ENCODE peak calls at places on chromosomes 4 and X, in six cellular contexts. One of them, this sample, is unnamed.

GRCh38 chr4:152103181-152103901 is 342.5 kb upstream of the GATB start:
- DNase-seq in neural crest cell: no peak
- DNase-seq in CD4-positive, alpha-beta T cell: no peak
- DNase-seq in NB4: no peak
- DNase-seq in mammary epithelial cell: no peak
- DNase-seq in MCF 10A: no peak
- DNase-seq in this sample: no peak

GRCh38 chr4:106366026-106366425 is 2.6 kb downstream of the GIMD1 start:
- DNase-seq in neural crest cell: no peak
- DNase-seq in CD4-positive, alpha-beta T cell: no peak
- DNase-seq in NB4: no peak
- DNase-seq in mammary epithelial cell: no peak
- DNase-seq in MCF 10A: no peak
- DNase-seq in this sample: no peak

GRCh38 chrX:15146515-15146914 is 123.4 kb downstream of the ASB9 start:
- DNase-seq in neural crest cell: peak
- DNase-seq in CD4-positive, alpha-beta T cell: no peak
- DNase-seq in NB4: peak
- DNase-seq in mammary epithelial cell: no peak
- DNase-seq in MCF 10A: peak
- DNase-seq in this sample: peak

GRCh38 chr4:121140712-121141111 is 23.4 kb downstream of the TNIP3 start:
- DNase-seq in neural crest cell: no peak
- DNase-seq in CD4-positive, alpha-beta T cell: no peak
- DNase-seq in NB4: no peak
- DNase-seq in mammary epithelial cell: no peak
- DNase-seq in MCF 10A: no peak
- DNase-seq in this sample: no peak

GRCh38 chr4:10117424-10118354 is 1.1 kb upstream of the WDR1 start:
- DNase-seq in neural crest cell: no peak
- DNase-seq in CD4-positive, alpha-beta T cell: peak
- DNase-seq in NB4: peak
- DNase-seq in mammary epithelial cell: no peak
- DNase-seq in MCF 10A: no peak
- DNase-seq in this sample: peak

GRCh38 chr4:150055467-150055866 is 22.8 kb upstream of the DCLK2 start:
- DNase-seq in neural crest cell: no peak
- DNase-seq in CD4-positive, alpha-beta T cell: no peak
- DNase-seq in NB4: no peak
- DNase-seq in mammary epithelial cell: no peak
- DNase-seq in MCF 10A: no peak
- DNase-seq in this sample: no peak

GRCh38 chr4:89438102-89438831 is 130.7 kb upstream of the GPRIN3 start:
- DNase-seq in neural crest cell: no peak
- DNase-seq in CD4-positive, alpha-beta T cell: peak
- DNase-seq in NB4: peak
- DNase-seq in mammary epithelial cell: peak
- DNase-seq in MCF 10A: peak
- DNase-seq in this sample: peak

GRCh38 chr4:38320349-38320707 is 343.7 kb upstream of the KLF3 start:
- DNase-seq in neural crest cell: no peak
- DNase-seq in CD4-positive, alpha-beta T cell: no peak
- DNase-seq in NB4: no peak
- DNase-seq in mammary epithelial cell: no peak
- DNase-seq in MCF 10A: no peak
- DNase-seq in this sample: no peak

GRCh38 chr4:146159384-146160058 is 16.0 kb upstream of the LSM6 start:
- DNase-seq in neural crest cell: no peak
- DNase-seq in CD4-positive, alpha-beta T cell: no peak
- DNase-seq in NB4: no peak
- DNase-seq in mammary epithelial cell: no peak
- DNase-seq in MCF 10A: no peak
- DNase-seq in this sample: peak

GRCh38 chrX:115940348-115940747 is 230.2 kb upstream of the AGTR2 start:
- DNase-seq in neural crest cell: no peak
- DNase-seq in CD4-positive, alpha-beta T cell: no peak
- DNase-seq in NB4: no peak
- DNase-seq in mammary epithelial cell: no peak
- DNase-seq in MCF 10A: peak
- DNase-seq in this sample: no peak
- TF ChIP-seq CTCF in neural crest cell: no peak
- TF ChIP-seq CTCF in CD4-positive, alpha-beta T cell: no peak
- TF ChIP-seq CTCF in NB4: no peak
- TF ChIP-seq CTCF in mammary epithelial cell: no peak
- TF ChIP-seq CTCF in MCF 10A: no peak
- TF ChIP-seq CTCF in this sample: no peak

GRCh38 chrX:133005616-133006015 is 47.2 kb upstream of the HS6ST2 start:
- DNase-seq in neural crest cell: no peak
- DNase-seq in CD4-positive, alpha-beta T cell: no peak
- DNase-seq in NB4: no peak
- DNase-seq in mammary epithelial cell: no peak
- DNase-seq in MCF 10A: no peak
- DNase-seq in this sample: no peak

GRCh38 chrX:133007458-133007857 is 49.0 kb upstream of the HS6ST2 start:
- DNase-seq in neural crest cell: no peak
- DNase-seq in CD4-positive, alpha-beta T cell: no peak
- DNase-seq in NB4: no peak
- DNase-seq in mammary epithelial cell: no peak
- DNase-seq in MCF 10A: no peak
- DNase-seq in this sample: no peak

DNA sequence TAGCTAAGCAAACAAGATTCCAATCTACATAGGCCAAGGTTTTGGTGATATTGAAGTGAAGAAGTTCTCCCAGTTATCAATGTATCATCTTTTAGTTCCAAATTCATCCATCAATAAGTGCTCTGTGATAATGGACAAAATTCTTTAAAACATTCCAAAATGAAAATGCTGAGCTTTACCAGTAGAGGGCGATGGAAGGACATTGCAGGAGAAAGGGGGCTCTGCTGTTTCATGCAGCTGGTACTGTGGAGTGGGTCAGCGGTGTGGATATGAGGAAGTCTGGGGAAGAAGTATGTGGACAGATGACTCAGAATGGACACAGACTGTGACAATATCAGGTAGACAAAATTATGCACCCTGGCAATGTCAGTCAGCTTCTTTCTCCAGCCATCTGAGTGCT is 46.6 kb upstream of the HS6ST2 start:
- DNase-seq in neural crest cell: peak
- DNase-seq in CD4-positive, alpha-beta T cell: no peak
- DNase-seq in NB4: peak
- DNase-seq in mammary epithelial cell: peak
- DNase-seq in MCF 10A: peak
- DNase-seq in this sample: no peak
- TF ChIP-seq CTCF in neural crest cell: peak
- TF ChIP-seq CTCF in CD4-positive, alpha-beta T cell: no peak
- TF ChIP-seq CTCF in NB4: peak
- TF ChIP-seq CTCF in mammary epithelial cell: peak
- TF ChIP-seq CTCF in MCF 10A: peak
- TF ChIP-seq CTCF in this sample: peak

DNA sequence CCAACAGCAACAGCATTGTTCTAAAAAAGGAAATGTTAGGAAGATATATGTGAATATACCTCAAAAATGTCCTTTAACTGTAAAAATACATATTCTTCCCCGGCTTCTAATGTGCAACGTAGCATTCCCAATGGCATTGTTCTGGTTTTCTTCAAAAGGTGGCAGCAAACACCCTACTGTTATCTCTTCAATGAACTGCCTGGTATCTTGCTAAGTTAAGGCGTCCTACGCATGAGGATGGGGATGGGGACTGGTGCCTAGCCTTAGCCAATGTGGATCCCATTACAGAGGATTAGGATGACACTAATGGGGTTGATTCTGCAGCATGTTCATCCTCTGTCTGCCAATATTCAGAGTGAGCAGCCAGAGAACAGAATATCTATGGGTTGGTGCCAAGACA is 334.9 kb upstream of the ADGRL3 start:
- DNase-seq in neural crest cell: no peak
- DNase-seq in CD4-positive, alpha-beta T cell: no peak
- DNase-seq in NB4: peak
- DNase-seq in mammary epithelial cell: peak
- DNase-seq in MCF 10A: peak
- DNase-seq in this sample: no peak
- TF ChIP-seq CTCF in neural crest cell: no peak
- TF ChIP-seq CTCF in CD4-positive, alpha-beta T cell: no peak
- TF ChIP-seq CTCF in NB4: no peak
- TF ChIP-seq CTCF in mammary epithelial cell: peak
- TF ChIP-seq CTCF in MCF 10A: peak
- TF ChIP-seq CTCF in this sample: no peak

GRCh38 chrX:77114501-77114900 is 332.7 kb upstream of the FGF16 start:
- DNase-seq in neural crest cell: no peak
- DNase-seq in CD4-positive, alpha-beta T cell: no peak
- DNase-seq in NB4: no peak
- DNase-seq in mammary epithelial cell: no peak
- DNase-seq in MCF 10A: no peak
- DNase-seq in this sample: no peak
- TF ChIP-seq CTCF in neural crest cell: no peak
- TF ChIP-seq CTCF in CD4-positive, alpha-beta T cell: no peak
- TF ChIP-seq CTCF in NB4: no peak
- TF ChIP-seq CTCF in mammary epithelial cell: no peak
- TF ChIP-seq CTCF in MCF 10A: no peak
- TF ChIP-seq CTCF in this sample: no peak

GRCh38 chr4:180462116-180462515 is 1781.1 kb upstream of the TENM3 start:
- DNase-seq in neural crest cell: no peak
- DNase-seq in CD4-positive, alpha-beta T cell: no peak
- DNase-seq in NB4: no peak
- DNase-seq in mammary epithelial cell: peak
- DNase-seq in MCF 10A: no peak
- DNase-seq in this sample: no peak

GRCh38 chr4:180455226-180455625 is 1788.0 kb upstream of the TENM3 start:
- DNase-seq in neural crest cell: no peak
- DNase-seq in CD4-positive, alpha-beta T cell: no peak
- DNase-seq in NB4: no peak
- DNase-seq in mammary epithelial cell: peak
- DNase-seq in MCF 10A: no peak
- DNase-seq in this sample: no peak

GRCh38 chr4:180456928-180457327 is 1786.3 kb upstream of the TENM3 start:
- DNase-seq in neural crest cell: no peak
- DNase-seq in CD4-positive, alpha-beta T cell: no peak
- DNase-seq in NB4: no peak
- DNase-seq in mammary epithelial cell: no peak
- DNase-seq in MCF 10A: peak
- DNase-seq in this sample: no peak
- TF ChIP-seq CTCF in neural crest cell: peak
- TF ChIP-seq CTCF in CD4-positive, alpha-beta T cell: no peak
- TF ChIP-seq CTCF in NB4: no peak
- TF ChIP-seq CTCF in mammary epithelial cell: peak
- TF ChIP-seq CTCF in MCF 10A: no peak
- TF ChIP-seq CTCF in this sample: no peak

DNA sequence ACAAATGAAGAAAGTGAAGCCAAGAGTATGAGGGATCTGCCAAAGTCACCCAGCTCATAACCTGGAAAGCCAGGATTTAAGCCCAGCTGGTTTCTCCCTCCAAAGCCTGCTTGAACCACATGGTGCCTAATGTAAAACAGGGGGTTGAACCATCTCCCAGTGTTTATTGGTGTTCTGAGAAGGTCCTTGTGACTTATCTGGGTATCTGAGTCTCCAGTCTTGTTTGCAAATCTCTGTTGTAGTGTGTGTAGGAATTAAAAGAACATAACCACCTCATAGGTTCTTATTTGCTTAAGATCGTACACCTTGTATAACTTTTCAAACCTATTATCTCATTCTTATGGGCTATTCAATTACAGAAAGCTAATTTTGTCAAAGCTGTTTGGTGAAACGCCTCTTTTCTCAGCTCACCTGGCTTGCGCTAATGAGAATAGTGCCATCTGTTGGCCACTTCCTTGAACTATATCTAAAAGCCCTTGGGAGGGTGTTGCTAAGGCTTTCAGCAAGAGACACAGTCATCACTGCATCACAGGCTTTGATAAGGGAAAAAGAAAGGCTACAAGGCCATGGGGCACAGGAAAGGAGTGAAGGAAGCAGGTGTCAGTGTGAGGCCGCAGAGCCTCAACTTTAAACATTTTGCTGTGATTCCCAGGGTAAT is 34.0 kb downstream of the ETDB start:
- DNase-seq in neural crest cell: no peak
- DNase-seq in CD4-positive, alpha-beta T cell: no peak
- DNase-seq in NB4: peak
- DNase-seq in mammary epithelial cell: peak
- DNase-seq in MCF 10A: peak
- DNase-seq in this sample: peak
- TF ChIP-seq CTCF in neural crest cell: peak
- TF ChIP-seq CTCF in CD4-positive, alpha-beta T cell: peak
- TF ChIP-seq CTCF in NB4: peak
- TF ChIP-seq CTCF in mammary epithelial cell: peak
- TF ChIP-seq CTCF in MCF 10A: peak
- TF ChIP-seq CTCF in this sample: peak

GRCh38 chr4:126734465-126734864 is 898.3 kb upstream of the INTU start:
- DNase-seq in neural crest cell: no peak
- DNase-seq in CD4-positive, alpha-beta T cell: no peak
- DNase-seq in NB4: no peak
- DNase-seq in mammary epithelial cell: no peak
- DNase-seq in MCF 10A: no peak
- DNase-seq in this sample: no peak

GRCh38 chr4:126738527-126738923 is 894.2 kb upstream of the INTU start:
- DNase-seq in neural crest cell: no peak
- DNase-seq in CD4-positive, alpha-beta T cell: no peak
- DNase-seq in NB4: no peak
- DNase-seq in mammary epithelial cell: no peak
- DNase-seq in MCF 10A: no peak
- DNase-seq in this sample: no peak

GRCh38 chr4:126737899-126738526 is 894.7 kb upstream of the INTU start:
- DNase-seq in neural crest cell: no peak
- DNase-seq in CD4-positive, alpha-beta T cell: no peak
- DNase-seq in NB4: no peak
- DNase-seq in mammary epithelial cell: no peak
- DNase-seq in MCF 10A: no peak
- DNase-seq in this sample: no peak

GRCh38 chr4:126735294-126736132 is 897.2 kb upstream of the INTU start:
- DNase-seq in neural crest cell: no peak
- DNase-seq in CD4-positive, alpha-beta T cell: no peak
- DNase-seq in NB4: no peak
- DNase-seq in mammary epithelial cell: no peak
- DNase-seq in MCF 10A: no peak
- DNase-seq in this sample: no peak

DNA sequence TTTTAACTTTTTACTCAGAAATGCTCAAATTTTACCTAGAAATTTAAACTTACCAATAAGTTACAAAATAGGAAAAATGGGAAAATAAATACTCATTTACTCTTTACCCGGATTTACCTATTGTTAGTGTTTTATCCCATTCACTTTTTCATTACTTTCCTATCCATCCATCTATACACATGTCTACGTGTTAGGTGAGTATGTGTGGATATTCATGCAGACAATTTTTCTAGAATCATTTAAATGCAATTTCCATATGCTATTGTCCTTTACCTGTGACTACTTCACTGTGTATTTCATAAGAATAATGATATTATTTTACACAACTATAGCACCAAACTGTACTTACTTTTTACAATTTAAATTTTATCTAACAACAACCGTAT is 896.6 kb upstream of the INTU start:
- DNase-seq in neural crest cell: no peak
- DNase-seq in CD4-positive, alpha-beta T cell: no peak
- DNase-seq in NB4: no peak
- DNase-seq in mammary epithelial cell: no peak
- DNase-seq in MCF 10A: no peak
- DNase-seq in this sample: no peak
- TF ChIP-seq CTCF in neural crest cell: no peak
- TF ChIP-seq CTCF in CD4-positive, alpha-beta T cell: no peak
- TF ChIP-seq CTCF in NB4: no peak
- TF ChIP-seq CTCF in mammary epithelial cell: no peak
- TF ChIP-seq CTCF in MCF 10A: no peak
- TF ChIP-seq CTCF in this sample: no peak

GRCh38 chr4:1910643-1911042 is 39.5 kb downstream of the NSD2 start:
- DNase-seq in neural crest cell: peak
- DNase-seq in CD4-positive, alpha-beta T cell: peak
- DNase-seq in NB4: peak
- DNase-seq in mammary epithelial cell: peak
- DNase-seq in MCF 10A: peak
- DNase-seq in this sample: peak
- TF ChIP-seq CTCF in neural crest cell: peak
- TF ChIP-seq CTCF in CD4-positive, alpha-beta T cell: no peak
- TF ChIP-seq CTCF in NB4: peak
- TF ChIP-seq CTCF in mammary epithelial cell: peak
- TF ChIP-seq CTCF in MCF 10A: peak
- TF ChIP-seq CTCF in this sample: peak

This sample was measured in activated CD8-positive, alpha-beta T cell treated with anti-CD3 and anti-CD28 coated beads for 36 hours.